ENCODE peak calls at places on chromosome 19, in five cellular contexts. M is midbrain; T is stimulated activated CD8-positive, alpha-beta memory T cell treated with anti-CD3 and anti-CD28 coated beads, Interleukin-2, amount 100 ng/mL, for 48 hours; Z is activated T-helper 1 cell treated with anti-CD3 and anti-CD28 coated beads, Interleukin-2, amount 50 U/mL, for 16 hours; N is RWPE1. G is an unnamed sample.

GRCh38 chr19:45250832-45251451 is at the start of gene MARK4:
- DNase-seq in M (peak), T (peak), Z (peak), N (peak), G (peak)

GRCh38 chr19:17402982-17403855 is 2.2 kb downstream of the BST2 start:
- DNase-seq in M (no peak), T (peak), Z (peak), N (peak), G (no peak)

GRCh38 chr19:45362291-45362690 is 8.1 kb downstream of the ERCC2 start:
- DNase-seq in M (no peak), T (no peak), Z (no peak), N (no peak), G (no peak)

GRCh38 chr19:50368649-50369570 is 3.5 kb upstream of the NAPSA start:
- DNase-seq in M (peak), T (peak), Z (peak), N (peak), G (peak)

GRCh38 chr19:49689133-49690072 is at the start of gene ADM5:
- DNase-seq in M (no peak), T (no peak), Z (no peak), N (no peak), G (peak)

GRCh38 chr19:44303976-44304568 is 753 bp downstream of the ZNF235 start:
- DNase-seq in M (peak), T (no peak), Z (no peak), N (peak), G (no peak)

GRCh38 chr19:51305479-51305878 is 6.0 kb upstream of the IGLON5 start:
- DNase-seq in M (no peak), T (no peak), Z (no peak), N (no peak), G (no peak)

GRCh38 chr19:4896372-4896771 is 6.3 kb downstream of the ARRDC5 start:
- DNase-seq in M (no peak), T (no peak), Z (no peak), N (peak), G (no peak)

GRCh38 chr19:34314437-34315313 is 50.3 kb upstream of the GPI start:
- DNase-seq in M (no peak), T (no peak), Z (no peak), N (no peak), G (peak)

GRCh38 chr19:41479757-41480191 is 36.8 kb downstream of the ERICH4 start:
- DNase-seq in M (no peak), T (no peak), Z (no peak), N (no peak), G (no peak)

GRCh38 chr19:28042516-28042915 is 1170.4 kb downstream of the UQCRFS1 start:
- DNase-seq in M (no peak), T (no peak), Z (no peak), N (no peak), G (no peak)

GRCh38 chr19:5106361-5106760 is 137.4 kb downstream of the KDM4B start:
- DNase-seq in M (no peak), T (no peak), Z (no peak), N (no peak), G (no peak)

GRCh38 chr19:50402544-50403301 is 16.0 kb upstream of the SPIB start:
- DNase-seq in M (no peak), T (no peak), Z (no peak), N (no peak), G (no peak)

GRCh38 chr19:594265-594870 is 4.7 kb downstream of the HCN2 start:
- DNase-seq in M (no peak), T (no peak), Z (no peak), N (no peak), G (no peak)

GRCh38 chr19:40458597-40458974 is 7.0 kb downstream of the BLVRB start:
- DNase-seq in M (no peak), T (no peak), Z (no peak), N (no peak), G (no peak)

GRCh38 chr19:402786-403185 is 6.2 kb downstream of the C2CD4C start:
- DNase-seq in M (no peak), T (no peak), Z (no peak), N (no peak), G (no peak)

GRCh38 chr19:3325451-3325850 is 40.9 kb upstream of the NFIC start:
- DNase-seq in M (no peak), T (no peak), Z (no peak), N (no peak), G (no peak)

GRCh38 chr19:3129112-3129511 is 6.7 kb upstream of the GNA15 start:
- DNase-seq in M (no peak), T (no peak), Z (no peak), N (no peak), G (no peak)

GRCh38 chr19:1396768-1397679 is 4.3 kb downstream of the GAMT start:
- DNase-seq in M (no peak), T (no peak), Z (no peak), N (no peak), G (no peak)

GRCh38 chr19:54248016-54248601 is 5.5 kb upstream of the LILRA6 start:
- DNase-seq in M (peak), T (no peak), Z (no peak), N (no peak), G (peak)

GRCh38 chr19:21566073-21566472 is 60.7 kb downstream of the ZNF429 start:
- DNase-seq in M (no peak), T (no peak), Z (no peak), N (peak), G (no peak)

GRCh38 chr19:55474269-55475265 is 1.9 kb upstream of the ZNF628 start:
- DNase-seq in M (no peak), T (no peak), Z (no peak), N (no peak), G (no peak)

GRCh38 chr19:15129856-15130580 is 22.8 kb downstream of the SYDE1 start:
- DNase-seq in M (no peak), T (no peak), Z (no peak), N (peak), G (no peak)

GRCh38 chr19:1837625-1838105 is 10.6 kb downstream of the REXO1 start:
- DNase-seq in M (peak), T (peak), Z (peak), N (peak), G (peak)

GRCh38 chr19:38389101-38389925 is 816 bp downstream of the SPRED3 start:
- DNase-seq in M (peak), T (no peak), Z (no peak), N (peak), G (no peak)

GRCh38 chr19:38386968-38387549 is 775 bp downstream of the GGN start:
- DNase-seq in M (no peak), T (no peak), Z (no peak), N (no peak), G (no peak)

GRCh38 chr19:35959040-35959967 is 23.1 kb downstream of the LRFN3 start:
- DNase-seq in M (peak), T (peak), Z (peak), N (no peak), G (peak)

GRCh38 chr19:55257461-55258411 is 1.1 kb downstream of the PPP6R1 start:
- DNase-seq in M (no peak), T (no peak), Z (no peak), N (peak), G (no peak)

GRCh38 chr19:609001-609340 is 19.3 kb downstream of the HCN2 start:
- DNase-seq in M (peak), T (no peak), Z (no peak), N (no peak), G (peak)

GRCh38 chr19:18745012-18745735 is 45.9 kb downstream of the COMP start:
- DNase-seq in M (no peak), T (no peak), Z (no peak), N (no peak), G (no peak)

GRCh38 chr19:47529018-47529742 is 14.3 kb upstream of the NAPA start:
- DNase-seq in M (no peak), T (no peak), Z (no peak), N (no peak), G (no peak)

GRCh38 chr19:15421726-15422260 is 3.0 kb upstream of the AKAP8L start:
- DNase-seq in M (peak), T (no peak), Z (no peak), N (no peak), G (peak)

GRCh38 chr19:52600639-52601024 is 30.5 kb downstream of the ZNF701 start:
- DNase-seq in M (no peak), T (no peak), Z (no peak), N (no peak), G (peak)

GRCh38 chr19:10295305-10295846 is 5.6 kb downstream of the ICAM5 start:
- DNase-seq in M (no peak), T (no peak), Z (peak), N (no peak), G (no peak)

GRCh38 chr19:4524808-4525562 is 6.7 kb upstream of the PLIN4 start:
- DNase-seq in M (no peak), T (peak), Z (peak), N (peak), G (peak)

GRCh38 chr19:3479177-3479818 is 1.0 kb downstream of the SMIM24 start:
- DNase-seq in M (no peak), T (no peak), Z (no peak), N (peak), G (no peak)

GRCh38 chr19:1606138-1606651 is 933 bp upstream of the UQCR11 start:
- DNase-seq in M (no peak), T (no peak), Z (no peak), N (no peak), G (no peak)

GRCh38 chr19:47036233-47036651 is 12.2 kb downstream of the TMEM160 start:
- DNase-seq in M (no peak), T (no peak), Z (no peak), N (no peak), G (no peak)

GRCh38 chr19:18379803-18380747 is 5.9 kb upstream of the GDF15 start:
- DNase-seq in M (no peak), T (no peak), Z (no peak), N (peak), G (no peak)